ENCODE peak calls at places on chromosome 1, in four cellular contexts. H is body of pancreas, C is NT2/D1, D is neural progenitor cell. M is an unnamed sample.

GRCh38 chr1:235295902-235296350 is 32.1 kb downstream of the ARID4B start:
- DNase-seq in H (peak; percentile 86), C (no peak), D (no peak), M (no peak)

GRCh38 chr1:63969461-63969893 is 195.7 kb downstream of the ROR1 start:
- DNase-seq in C (no peak), H (no peak), D (no peak), M (no peak)

GRCh38 chr1:227766015-227766634 is 30.9 kb downstream of the SNAP47 start:
- DNase-seq in H (peak; percentile 65), C (no peak), D (no peak), M (no peak)

GRCh38 chr1:11569551-11569950 is 84.7 kb downstream of the FBXO2 start:
- DNase-seq in H (no peak), C (no peak), D (no peak), M (no peak)

GRCh38 chr1:81213279-81213678 is 587.5 kb upstream of the ADGRL2 start:
- DNase-seq in H (no peak), D (no peak), C (no peak), M (no peak)

GRCh38 chr1:19357299-19357698 is 45.2 kb downstream of the SLC66A1 start:
- DNase-seq in H (no peak), C (no peak), D (no peak), M (no peak)

GRCh38 chr1:54542120-54542961 is 5.7 kb upstream of the ACOT11 start:
- DNase-seq in H (peak; percentile 67), D (peak; percentile 86), C (peak; percentile 88), M (peak; percentile 78)

GRCh38 chr1:234584926-234585325 is 25.1 kb downstream of the IRF2BP2 start:
- DNase-seq in D (no peak), H (peak; percentile 35), C (no peak), M (peak; percentile 20)

DNA sequence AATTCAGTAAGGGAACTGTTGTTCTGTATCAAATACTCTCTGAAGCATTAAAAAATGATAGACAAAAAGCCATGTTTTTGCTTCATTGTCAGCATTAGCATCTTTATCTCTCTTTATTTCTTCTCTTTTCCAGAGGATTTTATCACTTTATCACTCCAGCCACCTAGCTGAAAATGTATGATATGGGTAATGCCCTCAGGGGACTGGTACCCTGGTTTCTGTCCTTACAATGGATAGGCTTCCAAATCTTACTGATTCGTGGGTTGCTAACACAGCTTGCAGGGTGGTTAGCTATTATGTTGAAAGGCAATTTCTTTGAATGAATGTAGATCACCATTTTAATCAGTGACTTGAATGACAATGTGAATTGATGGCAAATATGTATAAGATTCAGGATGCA is 23.3 kb upstream of the HRNR start:
- DNase-seq in D (no peak), C (no peak), H (no peak), M (no peak)
- H3K4me1 ChIP-seq in D (no peaks in the 10 kb centered on the region), C (no peaks in the 10 kb centered on the region), H (no peaks in the 10 kb centered on the region), M (no peaks in the 10 kb centered on the region)

GRCh38 chr1:90336552-90337324 is 341.8 kb downstream of the ZNF326 start:
- DNase-seq in D (no peak), H (no peak), C (no peak), M (no peak)
- H3K4me3 ChIP-seq in D (no peak overlapping the region), H (no peak overlapping the region), C (no peak overlapping the region), M (no peak overlapping the region)

DNA sequence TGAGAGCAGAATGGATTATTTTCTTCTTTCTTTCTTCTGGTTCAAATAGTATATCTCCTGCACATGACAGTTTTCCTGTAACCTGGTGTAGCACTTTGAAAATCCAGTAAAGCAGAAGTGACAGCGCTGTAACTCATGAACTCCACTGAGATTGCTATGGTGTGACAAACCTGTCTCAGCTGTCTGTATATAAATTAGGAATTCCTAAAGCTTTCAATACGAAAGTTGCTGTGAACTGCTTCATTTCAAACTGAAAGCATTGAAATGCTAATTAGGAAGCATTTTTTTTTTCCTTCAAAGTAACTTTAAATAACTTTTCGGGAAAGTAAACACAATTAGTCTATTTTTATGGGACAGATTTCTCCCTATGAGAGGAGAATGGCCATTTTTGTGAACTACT is 646.9 kb upstream of the ZP4 start:
- DNase-seq in D (no peak), C (no peak), H (no peak), M (peak; percentile 66)
- H3K4me1 ChIP-seq in D (no peaks in the 10 kb centered on the region), C (no peaks in the 10 kb centered on the region), H (no peaks in the 10 kb centered on the region), M (peaks cover 30% of the 10 kb centered on the region)

DNA sequence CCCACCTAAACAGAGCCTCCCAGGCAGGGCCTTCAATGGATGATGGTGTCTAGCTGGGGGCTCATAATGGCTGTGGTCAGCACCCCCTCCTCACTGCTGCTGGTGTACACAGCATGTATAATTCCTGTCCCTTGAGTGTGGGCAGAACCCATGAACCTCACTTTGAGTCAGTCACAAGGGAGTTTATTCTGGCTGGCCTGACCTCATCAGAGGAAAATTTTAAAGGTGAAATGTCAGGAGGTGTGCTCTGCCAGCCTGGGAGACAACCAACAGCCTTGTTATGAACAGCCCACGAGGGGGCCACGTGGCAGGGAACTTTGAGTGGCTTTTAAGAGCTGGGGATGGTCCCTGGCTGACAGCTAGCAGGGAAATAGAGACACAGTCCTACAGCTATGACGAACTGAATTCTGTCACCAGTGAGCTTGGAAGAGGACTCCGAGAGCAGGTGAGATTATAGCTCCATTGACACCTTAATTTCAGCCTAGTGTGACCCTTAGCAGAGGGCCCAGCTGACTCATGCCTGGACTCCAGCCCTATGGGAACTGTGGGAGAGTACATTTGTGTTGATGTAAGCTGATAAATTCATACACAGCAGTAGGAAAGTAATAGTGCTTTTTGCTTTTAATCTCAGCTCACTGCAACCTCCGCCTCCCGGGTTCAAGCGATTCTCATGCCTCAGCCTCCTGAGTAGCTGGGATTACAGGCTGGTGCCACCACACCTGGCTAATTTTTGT is 73.5 kb upstream of the RUNX3 start:
- DNase-seq in D (no peak), H (no peak), C (no peak), M (no peak)
- H3K4me3 ChIP-seq in D (no peak overlapping the region), H (no peak overlapping the region), C (no peak overlapping the region), M (no peak overlapping the region)